ENCODE peak calls at places on chromosomes 3 and 15, in five cellular contexts. P, N, H, L and E are unnamed samples.

GRCh38 chr3:123344941-123345594 is 103.8 kb downstream of the ADCY5 start:
- DNase-seq in P (no peak), N (no peak), L (no peak), H (no peak), E (peak; percentile 29)

GRCh38 chr3:16767006-16767405 is 117.7 kb upstream of the PLCL2 start:
- DNase-seq in L (no peak), H (peak; percentile 35), N (no peak), P (no peak), E (no peak)

GRCh38 chr15:67521770-67522568 is 1.0 kb downstream of the C15orf61 start:
- DNase-seq in N (peak; percentile 18), H (no peak), L (peak; percentile 51), P (peak; percentile 39), E (peak; percentile 71)

GRCh38 chr3:42763023-42763422 is 10.0 kb downstream of the CCDC13 start:
- DNase-seq in N (no peak), L (peak; percentile 81), P (peak; percentile 44), H (no peak), E (no peak)

GRCh38 chr3:37864904-37865303 is 3.2 kb downstream of the CTDSPL start:
- DNase-seq in P (no peak), H (no peak), L (no peak), N (no peak), E (no peak)

GRCh38 chr3:120448707-120449650 is 1.8 kb downstream of the FSTL1 start:
- DNase-seq in P (peak; percentile 91), N (peak; percentile 47), H (no peak), L (peak; percentile 83), E (peak; percentile 91)

GRCh38 chr3:20057612-20058180 is 17.4 kb downstream of the KAT2B start:
- DNase-seq in P (no peak), H (no peak), N (no peak), L (no peak), E (peak; percentile 59)

GRCh38 chr15:47244361-47244760 is 472.9 kb upstream of the SEMA6D start:
- DNase-seq in L (no peak), P (no peak), H (no peak), N (no peak), E (no peak)

GRCh38 chr3:47522082-47522987 is 8.8 kb upstream of the ELP6 start:
- DNase-seq in H (peak; percentile 90), N (peak; percentile 75), P (peak; percentile 77), L (peak; percentile 91), E (peak; percentile 91)

GRCh38 chr3:134102976-134103375 is 73.3 kb upstream of the SLCO2A1 start:
- DNase-seq in N (no peak), H (no peak), P (no peak), L (no peak), E (no peak)

DNA sequence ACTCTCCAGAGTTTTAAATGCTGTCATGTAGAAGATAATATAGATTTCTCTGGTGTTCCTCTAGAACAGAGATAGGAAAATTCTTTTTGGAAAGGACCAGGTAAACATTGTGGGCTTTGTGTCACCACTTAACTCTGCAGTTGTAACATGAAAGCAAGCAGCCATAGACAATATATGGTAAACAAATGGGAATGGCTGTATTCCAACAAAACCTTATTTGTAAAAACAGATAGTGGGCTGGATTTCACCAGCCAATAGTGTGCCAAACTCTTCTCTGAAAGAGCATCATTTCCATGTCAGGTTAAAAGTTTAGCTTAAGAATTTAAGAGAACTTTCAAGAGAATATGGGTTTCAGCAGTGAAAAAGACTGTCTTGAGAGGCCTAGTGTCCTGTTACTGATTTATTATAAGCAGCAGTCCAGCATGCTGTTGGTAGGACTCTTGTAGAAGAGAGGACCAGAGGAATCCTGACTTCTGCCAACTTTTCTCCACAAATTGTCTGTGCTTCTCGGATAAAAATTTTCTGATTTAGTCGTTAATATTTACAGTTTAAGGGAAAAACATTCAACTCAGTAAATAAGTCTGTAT is 107.7 kb downstream of the TCF12 start:
- DNase-seq in N (no peak), P (no peak), L (peak; percentile 57), H (no peak), E (no peak)
- H2AFZ ChIP-seq in N (no peak overlapping the region), P (no peak overlapping the region), L (no peak overlapping the region), H (no peak overlapping the region), E (no peak overlapping the region)

GRCh38 chr3:101941253-101942039 is 92.1 kb downstream of the NFKBIZ start:
- DNase-seq in N (no peak), P (peak; percentile 75), H (no peak), L (peak; percentile 67), E (no peak)

GRCh38 chr3:101942356-101942755 is 93.0 kb downstream of the NFKBIZ start:
- DNase-seq in N (no peak), L (no peak), H (no peak), P (no peak), E (no peak)

GRCh38 chr3:101938262-101938847 is 89.0 kb downstream of the NFKBIZ start:
- DNase-seq in N (no peak), H (no peak), P (no peak), L (no peak), E (no peak)

GRCh38 chr3:101939391-101939790 is 90.1 kb downstream of the NFKBIZ start:
- DNase-seq in L (no peak), H (no peak), P (peak; percentile 36), N (no peak), E (no peak)

DNA sequence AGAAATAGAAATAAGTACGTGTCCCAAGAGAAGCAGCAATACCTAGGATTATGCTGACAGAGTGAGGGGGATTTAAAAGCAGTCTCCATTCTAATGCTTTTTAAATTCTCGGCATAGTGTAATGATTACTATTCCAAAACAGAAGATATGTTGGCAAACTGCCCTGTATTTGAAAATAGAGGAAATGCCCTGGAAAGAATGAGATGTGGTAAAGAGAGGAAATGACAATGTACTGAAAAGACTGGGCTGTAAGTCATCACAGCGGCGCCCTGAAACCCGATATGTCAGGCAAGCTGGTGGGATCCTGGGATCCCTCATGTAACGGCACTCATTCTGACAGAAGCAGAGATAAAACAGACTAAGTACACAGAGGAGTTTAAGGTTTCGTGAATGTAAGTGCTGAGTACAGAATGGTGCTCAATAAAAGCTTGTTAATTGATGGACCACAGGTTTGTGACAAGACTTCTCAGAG is 91.2 kb downstream of the NFKBIZ start:
- DNase-seq in P (peak; percentile 98), H (peak; percentile 38), N (peak; percentile 91), L (peak; percentile 98), E (no peak)
- H3K4me2 ChIP-seq in P (peak overlapping the region; percentile 67), H (no peak overlapping the region), N (peak overlapping the region; percentile 70), L (peak overlapping the region; percentile 92), E (peak overlapping the region; percentile 71)

DNA sequence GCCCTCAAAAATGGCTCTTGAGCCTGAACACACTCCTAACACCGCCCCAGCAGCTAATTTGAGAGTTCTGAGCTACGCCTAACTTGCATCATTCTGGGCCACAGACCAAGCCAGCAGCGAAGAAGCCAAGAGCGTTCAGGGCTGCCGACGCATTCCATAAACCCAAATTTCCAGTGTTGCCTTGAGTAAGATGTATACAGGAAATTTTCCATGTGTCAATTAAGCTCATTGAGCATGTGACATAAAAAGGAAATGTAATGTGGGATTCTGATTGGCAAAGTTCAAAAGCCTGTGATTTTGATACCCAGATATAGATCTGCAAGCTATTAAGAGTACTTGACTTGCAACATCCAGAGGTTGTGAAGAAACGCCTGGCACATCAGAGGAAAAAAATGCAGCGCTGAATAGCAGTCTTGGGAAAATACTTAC is 148.6 kb upstream of the NR2F2 start:
- DNase-seq in P (peak; percentile 53), N (peak; percentile 79), L (peak; percentile 88), H (no peak), E (peak; percentile 84)
- H2AFZ ChIP-seq in P (no peak overlapping the region), N (peak overlapping the region; percentile 4), L (peak overlapping the region; percentile 46), H (no peak overlapping the region), E (peak overlapping the region; percentile 25)

GRCh38 chr3:49424816-49425215 is 2.5 kb upstream of the AMT start:
- DNase-seq in L (no peak), P (no peak), N (no peak), H (no peak), E (no peak)

GRCh38 chr3:49427581-49427980 is 1.5 kb downstream of the NICN1 start:
- DNase-seq in P (no peak), L (no peak), N (no peak), H (no peak), E (peak; percentile 43)

GRCh38 chr3:49428697-49429100 is 425 bp downstream of the NICN1 start:
- DNase-seq in H (no peak), N (no peak), L (no peak), P (no peak), E (peak; percentile 77)
- H3K4me2 ChIP-seq in H (peak overlapping the region; percentile 63), N (peak overlapping the region; percentile 98), L (peak overlapping the region; percentile 94), P (peak overlapping the region; percentile 81), E (peak overlapping the region; percentile 94)

DNA sequence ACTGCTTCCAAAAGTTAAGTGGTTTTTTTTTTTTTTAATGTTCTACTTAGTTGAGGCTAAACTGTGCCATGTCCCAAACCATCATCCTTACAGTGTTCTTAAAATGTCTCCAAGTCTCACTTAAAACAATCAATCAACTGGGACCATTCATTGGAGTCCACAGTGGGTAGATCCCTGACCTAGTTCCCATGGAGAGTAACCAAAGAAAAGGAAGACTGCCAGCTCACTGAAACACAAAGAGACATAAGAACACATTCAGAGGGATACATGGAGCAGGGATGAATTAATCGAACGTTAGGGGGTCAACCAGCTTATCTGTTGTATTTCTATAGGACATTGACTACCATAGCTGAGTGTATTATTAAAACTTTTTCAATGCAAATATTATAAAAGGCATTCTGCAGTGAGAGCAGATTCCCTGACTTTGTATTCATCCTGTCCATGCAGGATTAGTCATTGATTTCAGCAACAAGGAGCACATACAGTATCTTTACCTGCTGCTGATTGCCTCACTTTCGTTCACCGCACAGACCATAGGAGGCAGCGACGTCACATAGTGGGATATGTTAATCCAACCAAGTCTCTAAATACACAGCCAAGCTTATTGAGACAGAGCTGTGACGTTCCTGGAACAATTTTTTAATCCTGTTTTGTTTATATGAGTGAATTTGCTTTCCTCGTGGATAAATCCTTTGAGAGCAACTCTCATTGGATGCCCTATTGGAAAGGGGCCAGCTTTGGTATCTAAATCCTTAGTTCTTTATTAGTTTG is 365.0 kb upstream of the RBMS3 start:
- DNase-seq in H (peak; percentile 43), L (peak; percentile 91), P (peak; percentile 78), N (peak; percentile 87), E (peak; percentile 90)
- H2AFZ ChIP-seq in H (no peak overlapping the region), L (peak overlapping the region; percentile 64), P (peak overlapping the region; percentile 40), N (peak overlapping the region; percentile 4), E (peak overlapping the region; percentile 91)